ENCODE peak calls at places on chromosomes 2 and 18, in four cellular contexts. C is breast epithelium, E is spleen, T is prostate gland. Q is an unnamed sample.
A peak's percentile ranks its signal among the peaks of the same experiment; 100 is the strongest.

GRCh38 chr2:136212426-136213378 is 94.8 kb upstream of the CXCR4 start:
- DNase-seq in C (no peak), E (no peak), T (no peak), Q (no peak)

GRCh38 chr2:100730290-100730868 is 89.6 kb upstream of the NPAS2 start:
- DNase-seq in C (no peak), E (no peak), T (peak; percentile 53), Q (peak; percentile 70)

GRCh38 chr18:57910817-57911216 is 107.7 kb upstream of the ATP8B1 start:
- DNase-seq in C (no peak), E (no peak), T (no peak), Q (no peak)

GRCh38 chr2:204109681-204110080 is 173.1 kb downstream of the ICOS start:
- DNase-seq in C (peak; percentile 77), E (no peak), T (peak; percentile 41), Q (no peak)

GRCh38 chr2:47654790-47655562 is 128.0 kb upstream of the MSH6 start:
- DNase-seq in C (no peak), E (no peak), T (no peak), Q (no peak)

GRCh38 chr18:9428301-9428706 is 47.0 kb upstream of the RALBP1 start:
- DNase-seq in C (peak; percentile 62), E (no peak), T (peak; percentile 19), Q (no peak)

GRCh38 chr2:216984937-216985336 is 125.1 kb upstream of the TNP1 start:
- DNase-seq in C (no peak), E (no peak), T (no peak), Q (no peak)

GRCh38 chr18:79639072-79639829 is 40.4 kb upstream of the CTDP1 start:
- DNase-seq in C (no peak), E (peak; percentile 32), T (no peak), Q (peak; percentile 38)

GRCh38 chr18:22676423-22676822 is 256.7 kb upstream of the RBBP8 start:
- DNase-seq in C (no peak), E (no peak), T (no peak), Q (no peak)

GRCh38 chr2:209936106-209936663 is 66.3 kb upstream of the RPE start:
- DNase-seq in C (no peak), E (no peak), T (no peak), Q (no peak)

GRCh38 chr18:49764032-49764431 is 49.3 kb downstream of the ACAA2 start:
- DNase-seq in C (no peak), E (no peak), T (no peak), Q (no peak)

GRCh38 chr18:56873441-56874140 is 222.4 kb downstream of the WDR7 start:
- DNase-seq in C (no peak), E (no peak), T (no peak), Q (no peak)

GRCh38 chr2:149860276-149860921 is 272.8 kb upstream of the MMADHC start:
- DNase-seq in C (no peak), E (no peak), T (no peak), Q (no peak)

GRCh38 chr2:137729305-137729704 is 235.0 kb upstream of the HNMT start:
- DNase-seq in C (no peak), E (no peak), T (no peak), Q (no peak)

GRCh38 chr2:215951558-215951957 is 61.8 kb downstream of the MREG start:
- DNase-seq in C (no peak), E (no peak), T (no peak), Q (no peak)

GRCh38 chr18:31684279-31685096 is at the start of gene B4GALT6:
- DNase-seq in C (no peak), E (peak; percentile 82), T (peak; percentile 12), Q (no peak)

GRCh38 chr2:65017335-65017734 is 28.1 kb downstream of the SLC1A4 start:
- DNase-seq in C (no peak), E (no peak), T (peak; percentile 26), Q (peak; percentile 87)

GRCh38 chr2:47043891-47044239 is 111.2 kb downstream of the STPG4 start:
- DNase-seq in C (no peak), E (no peak), T (no peak), Q (no peak)

GRCh38 chr2:149039213-149039724 is 770 bp downstream of the LYPD6B start:
- DNase-seq in C (no peak), E (no peak), T (no peak), Q (no peak)

GRCh38 chr2:217360781-217361485 is 501.1 kb upstream of the TNP1 start:
- DNase-seq in C (no peak), E (no peak), T (peak; percentile 21), Q (no peak)

GRCh38 chr18:13446581-13447470 is 228.3 kb downstream of the LDLRAD4 start:
- DNase-seq in C (no peak), E (no peak), T (no peak), Q (no peak)

GRCh38 chr2:64657416-64657815 is 3.7 kb upstream of the SERTAD2 start:
- DNase-seq in C (no peak), E (no peak), T (no peak), Q (peak; percentile 77)

GRCh38 chr2:228827056-228827455 is 444.0 kb downstream of the PID1 start:
- DNase-seq in C (no peak), E (no peak), T (no peak), Q (no peak)

GRCh38 chr2:130878933-130879332 is 42.2 kb downstream of the ARHGEF4 start:
- DNase-seq in C (no peak), E (no peak), T (no peak), Q (no peak)

GRCh38 chr2:181465686-181466375 is 8.6 kb downstream of the ITGA4 start:
- DNase-seq in C (no peak), E (no peak), T (no peak), Q (no peak)

GRCh38 chr2:16285813-16286510 is 345.6 kb downstream of the MYCN start:
- DNase-seq in C (no peak), E (no peak), T (no peak), Q (no peak)

GRCh38 chr2:3944071-3944470 is 240.7 kb downstream of the DCDC2C start:
- DNase-seq in C (no peak), E (no peak), T (no peak), Q (no peak)

GRCh38 chr2:80482276-80482675 is 177.7 kb upstream of the LRRTM1 start:
- DNase-seq in C (no peak), E (no peak), T (no peak), Q (no peak)

GRCh38 chr2:216181953-216182352 is 72.8 kb downstream of the XRCC5 start:
- DNase-seq in C (no peak), E (no peak), T (no peak), Q (no peak)

GRCh38 chr2:118865106-118865505 is 17.7 kb upstream of the EN1 start:
- DNase-seq in C (no peak), E (no peak), T (no peak), Q (no peak)

GRCh38 chr18:5732318-5732717 is 163.0 kb downstream of the TMEM200C start:
- DNase-seq in C (no peak), E (no peak), T (no peak), Q (no peak)

GRCh38 chr2:96895709-96896651 is 26.1 kb upstream of the SEMA4C start:
- DNase-seq in C (no peak), E (no peak), T (no peak), Q (no peak)

GRCh38 chr2:187593697-187594096 is 39.5 kb upstream of the TFPI start:
- DNase-seq in C (no peak), E (no peak), T (no peak), Q (no peak)

GRCh38 chr2:116153729-116154128 is 1660.8 kb upstream of the DDX18 start:
- DNase-seq in C (no peak), E (no peak), T (no peak), Q (no peak)

GRCh38 chr2:204542967-204543608 is 2.2 kb upstream of the PARD3B start:
- DNase-seq in C (no peak), E (no peak), T (no peak), Q (no peak)

GRCh38 chr2:209426432-209426831 is 2.6 kb downstream of the MAP2 start:
- DNase-seq in C (no peak), E (no peak), T (no peak), Q (no peak)

GRCh38 chr18:72652990-72653593 is 109.0 kb upstream of the CBLN2 start:
- DNase-seq in C (no peak), E (no peak), T (no peak), Q (peak; percentile 22)

GRCh38 chr2:220182790-220183189 is 555.4 kb downstream of the SLC4A3 start:
- DNase-seq in C (no peak), E (no peak), T (no peak), Q (no peak)

GRCh38 chr2:20050104-20050711 is 1.2 kb downstream of the LAPTM4A start:
- DNase-seq in C (no peak), E (no peak), T (peak; percentile 21), Q (peak; percentile 71)
- TF ChIP-seq POLR2AphosphoS5 in C (no peak), E (peak; percentile 82), T (no peak), Q (no peak)

GRCh38 chr2:25279091-25279651 is 62.6 kb downstream of the DNMT3A start:
- DNase-seq in C (no peak), E (peak; percentile 91), T (peak; percentile 82), Q (peak; percentile 82)
- TF ChIP-seq POLR2AphosphoS5 in C (peak; percentile 47), E (peak; percentile 69), T (peak; percentile 70), Q (no peak)

DNA sequence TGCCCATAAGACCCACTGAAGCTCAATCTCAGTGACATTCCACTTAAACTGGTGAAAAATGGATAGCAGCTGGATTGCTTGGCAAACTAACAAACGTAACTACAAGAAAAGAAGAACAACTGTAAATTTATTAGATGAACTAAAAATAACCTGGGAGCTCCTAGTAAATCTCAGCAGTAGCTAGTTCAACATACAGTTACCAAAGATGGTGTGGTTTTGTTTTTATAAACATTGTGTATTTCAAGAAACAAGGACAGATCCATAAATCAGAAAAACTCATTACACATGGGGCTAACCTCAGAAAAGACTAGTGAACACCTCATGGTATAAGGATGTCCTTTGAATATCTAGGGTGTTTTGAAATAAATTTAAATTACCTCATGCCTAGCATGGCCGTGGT is 532.0 kb downstream of the XIRP2 start:
- DNase-seq in C (no peak), E (no peak), T (no peak), Q (no peak)
- TF ChIP-seq POLR2AphosphoS5 in C (no peak), E (no peak), T (no peak), Q (no peak)

DNA sequence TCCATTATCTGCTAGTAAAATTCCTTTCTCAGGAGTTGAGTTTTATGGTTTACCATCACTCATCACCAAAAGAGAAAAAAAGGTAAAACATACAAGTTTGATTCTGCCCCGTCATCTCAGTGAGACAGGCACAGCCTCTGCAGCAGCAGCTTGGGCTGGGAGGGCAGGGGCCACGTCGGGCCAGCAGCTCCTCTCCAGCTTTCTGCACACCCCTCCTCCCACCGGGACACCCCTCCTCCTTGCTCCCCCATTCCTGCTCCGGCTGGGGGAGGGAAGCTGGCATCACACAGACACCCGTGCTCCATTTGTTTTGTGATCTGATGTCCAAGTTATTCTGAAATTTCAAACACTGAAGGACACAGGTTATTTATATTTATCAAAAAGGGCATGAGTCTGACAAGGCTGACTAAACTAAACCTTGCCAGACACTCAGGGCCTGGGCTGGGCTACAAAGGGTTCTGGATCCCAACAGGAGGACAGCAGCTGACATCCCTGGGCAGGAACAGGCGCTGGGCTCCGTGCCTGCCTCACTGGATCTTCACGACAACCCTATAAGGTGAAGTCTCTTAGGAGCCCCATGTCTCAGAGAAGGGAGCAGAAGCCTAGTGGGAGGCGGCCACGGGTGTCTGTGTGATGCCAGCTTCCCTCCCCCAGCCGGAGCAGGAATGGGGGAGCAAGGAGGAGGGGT is 71.4 kb downstream of the HDAC4 start:
- DNase-seq in C (no peak), E (no peak), T (no peak), Q (no peak)
- TF ChIP-seq POLR2AphosphoS5 in C (no peak), E (no peak), T (peak; percentile 39), Q (no peak)

Q was measured in HL-60.